ENCODE peak calls at places on chromosomes 11 and 22, in five cellular contexts. E is transverse colon, B is uterus, G is BE2C, A is mucosa of descending colon. Q is an unnamed sample.

GRCh38 chr11:6681949-6682348 is 1.2 kb downstream of the MRPL17 start:
- DNase-seq in G (no peak), B (no peak), A (no peak), E (no peak), Q (no peak)

GRCh38 chr11:57279131-57279530 is 42.1 kb upstream of the APLNR start:
- DNase-seq in B (no peak), E (no peak), A (no peak), G (no peak), Q (no peak)

GRCh38 chr11:120329556-120329955 is 4.5 kb downstream of the TLCD5 start:
- DNase-seq in B (no peak), A (no peak), G (no peak), E (no peak), Q (no peak)

GRCh38 chr22:36368359-36368983 is 19.3 kb downstream of the MYH9 start:
- DNase-seq in B (no peak), G (peak; percentile 86), E (no peak), A (no peak), Q (peak; percentile 86)

GRCh38 chr11:79428406-79428805 is 12.4 kb downstream of the TENM4 start:
- DNase-seq in A (no peak), G (no peak), E (no peak), B (no peak), Q (no peak)

GRCh38 chr22:23509571-23510302 is 70.4 kb downstream of the IGLL1 start:
- DNase-seq in A (no peak), E (no peak), G (peak; percentile 65), B (no peak), Q (peak; percentile 24)

GRCh38 chr11:130839950-130840666 is 76.2 kb downstream of the SNX19 start:
- DNase-seq in A (no peak), B (no peak), E (no peak), G (no peak), Q (no peak)

GRCh38 chr22:43400449-43400848 is 11.4 kb upstream of the MPPED1 start:
- DNase-seq in G (no peak), B (no peak), A (peak; percentile 7), E (no peak), Q (peak; percentile 51)

GRCh38 chr11:18737642-18738041 is 11.7 kb upstream of the IGSF22 start:
- DNase-seq in E (no peak), G (no peak), B (no peak), A (no peak), Q (no peak)

GRCh38 chr22:17931400-17931825 is 92.9 kb downstream of the MICAL3 start:
- DNase-seq in B (no peak), A (peak; percentile 64), E (peak; percentile 50), G (no peak), Q (no peak)

GRCh38 chr11:108645956-108646355 is 18.9 kb upstream of the DDX10 start:
- DNase-seq in G (no peak), B (no peak), A (no peak), E (no peak), Q (no peak)

GRCh38 chr11:60607483-60607882 is 91.9 kb upstream of the MS4A8 start:
- DNase-seq in E (no peak), G (no peak), B (no peak), A (no peak), Q (no peak)

GRCh38 chr22:48192920-48193319 is 1430.5 kb downstream of the TBC1D22A start:
- DNase-seq in B (no peak), A (no peak), E (no peak), G (no peak), Q (no peak)

GRCh38 chr11:111077938-111078337 is 167.6 kb upstream of the POU2AF2 start:
- DNase-seq in B (no peak), A (no peak), G (no peak), E (no peak), Q (no peak)

GRCh38 chr22:48960981-48961655 is 866.6 kb downstream of the BRD1 start:
- DNase-seq in A (no peak), G (no peak), B (peak; percentile 5), E (peak; percentile 1), Q (peak; percentile 51)

GRCh38 chr11:1047576-1048156 is 11.1 kb upstream of the MUC6 start:
- DNase-seq in A (peak; percentile 32), E (no peak), G (peak; percentile 3), B (no peak), Q (peak; percentile 52)

GRCh38 chr11:85759915-85760314 is 51.0 kb downstream of the SYTL2 start:
- DNase-seq in G (no peak), A (no peak), B (no peak), E (no peak), Q (no peak)

GRCh38 chr11:123653405-123653996 is 923 bp downstream of the SCN3B start:
- DNase-seq in A (no peak), G (peak; percentile 84), E (no peak), B (no peak), Q (no peak)

GRCh38 chr11:130644187-130644586 is 195.7 kb downstream of the ADAMTS15 start:
- DNase-seq in E (peak; percentile 70), B (no peak), A (peak; percentile 72), G (no peak), Q (peak; percentile 66)

GRCh38 chr11:26134481-26135355 is 197.2 kb upstream of the ANO3 start:
- DNase-seq in A (no peak), B (no peak), G (peak; percentile 4), E (no peak), Q (peak; percentile 11)

GRCh38 chr11:76769645-76770586 is 13.2 kb upstream of the TSKU start:
- DNase-seq in E (peak; percentile 91), G (no peak), A (peak; percentile 89), B (no peak), Q (no peak)

GRCh38 chr11:127624455-127624854 is 623.9 kb upstream of the KIRREL3 start:
- DNase-seq in B (no peak), E (no peak), G (no peak), A (no peak), Q (no peak)

GRCh38 chr11:102656528-102656927 is 31.4 kb upstream of the MMP20 start:
- DNase-seq in E (no peak), G (no peak), A (no peak), B (no peak), Q (no peak)

GRCh38 chr11:61133956-61134662 is 27.1 kb downstream of the VPS37C start:
- DNase-seq in E (no peak), G (no peak), B (no peak), A (no peak), Q (no peak)

GRCh38 chr22:43826142-43827093 is 14.3 kb upstream of the EFCAB6 start:
- DNase-seq in A (no peak), B (no peak), G (peak; percentile 70), E (no peak), Q (peak; percentile 49)

GRCh38 chr22:23393721-23394320 is 186.3 kb downstream of the IGLL1 start:
- DNase-seq in E (no peak), A (no peak), B (no peak), G (no peak), Q (peak; percentile 43)

GRCh38 chr22:22810018-22810427 is 77.6 kb upstream of the IGLL5 start:
- DNase-seq in E (peak; percentile 57), B (no peak), A (peak; percentile 61), G (peak; percentile 75), Q (peak; percentile 88)

GRCh38 chr11:126246636-126247035 is 22.1 kb downstream of the SRPRA start:
- DNase-seq in E (no peak), B (no peak), A (no peak), G (no peak), Q (no peak)

GRCh38 chr22:26646158-26646557 is 11.2 kb upstream of the MIAT start:
- DNase-seq in E (no peak), A (no peak), G (no peak), B (no peak), Q (no peak)

GRCh38 chr22:18954333-18954732 is 18.2 kb upstream of the PRODH start:
- DNase-seq in A (peak; percentile 75), B (peak; percentile 64), E (peak; percentile 57), G (peak; percentile 83), Q (peak; percentile 97)

GRCh38 chr11:112364962-112365481 is 104.4 kb upstream of the PLET1 start:
- DNase-seq in E (peak; percentile 35), B (peak; percentile 24), A (no peak), G (peak; percentile 59), Q (no peak)

GRCh38 chr22:25386538-25386884 is 167.1 kb downstream of the CRYBB2 start:
- DNase-seq in E (no peak), B (no peak), A (no peak), G (no peak), Q (no peak)

GRCh38 chr11:120061036-120061760 is 76.7 kb downstream of the TRIM29 start:
- DNase-seq in A (no peak), G (no peak), E (no peak), B (no peak), Q (no peak)

GRCh38 chr11:71482216-71482615 is 29.2 kb downstream of the NADSYN1 start:
- DNase-seq in G (no peak), A (no peak), B (no peak), E (no peak), Q (no peak)
- H3K36me3 ChIP-seq in G (no peaks in the 10 kb centered on the region), A (peaks cover 16% of the 10 kb centered on the region), B (no peaks in the 10 kb centered on the region), E (no peaks in the 10 kb centered on the region), Q (peaks cover 6% of the 10 kb centered on the region)

DNA sequence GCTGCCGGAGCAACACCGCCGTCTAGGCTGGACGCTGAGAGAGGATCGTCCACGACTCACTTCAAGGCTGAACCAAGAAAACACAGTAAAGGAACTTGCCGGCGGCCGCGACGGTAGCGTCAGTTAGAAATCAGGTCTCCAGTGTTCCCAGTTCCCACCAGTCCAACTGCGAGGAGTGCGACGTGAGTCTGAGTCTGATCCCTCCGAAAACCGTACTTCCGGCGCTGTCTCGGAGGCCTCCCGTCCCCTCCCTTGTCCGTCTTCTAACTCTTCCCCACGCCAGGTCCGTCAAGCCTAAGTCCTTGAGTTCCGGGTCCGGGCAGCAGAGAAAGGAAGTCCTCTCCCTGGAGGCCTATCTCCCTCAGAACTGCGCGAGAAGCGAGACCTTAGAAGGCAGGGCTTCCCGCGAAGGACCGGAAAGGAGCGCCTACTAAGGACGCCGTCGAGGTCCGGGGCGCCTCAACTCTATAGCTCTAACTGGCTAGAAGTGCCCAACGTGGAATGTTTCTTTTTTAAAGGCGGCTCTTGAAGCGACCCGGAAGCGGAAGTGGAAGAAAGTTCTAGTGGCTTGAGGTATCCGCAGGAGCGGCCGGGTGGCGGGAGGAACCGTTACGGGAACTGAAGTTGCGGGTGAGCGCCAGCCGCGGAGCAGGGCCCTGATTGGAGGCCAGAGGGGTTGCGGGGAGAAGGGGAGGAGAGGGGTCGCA is at the start of the genes BANF1 and EIF1AD:
- DNase-seq in G (peak; percentile 93), E (peak; percentile 95), A (peak; percentile 93), B (peak; percentile 93), Q (peak; percentile 95)
- H3K36me3 ChIP-seq in G (peaks cover 53% of the 10 kb centered on the region), E (no peaks in the 10 kb centered on the region), A (no peaks in the 10 kb centered on the region), B (no peaks in the 10 kb centered on the region), Q (peaks cover 37% of the 10 kb centered on the region)

GRCh38 chr22:29788339-29789279 is 21.4 kb downstream of the UQCR10 start:
- DNase-seq in E (no peak), A (no peak), G (no peak), B (no peak), Q (no peak)

GRCh38 chr22:29786026-29786425 is 18.9 kb downstream of the UQCR10 start:
- DNase-seq in G (no peak), A (no peak), B (no peak), E (no peak), Q (peak; percentile 67)

GRCh38 chr22:29790061-29790460 is 22.9 kb downstream of the UQCR10 start:
- DNase-seq in G (no peak), A (no peak), B (no peak), E (no peak), Q (no peak)

GRCh38 chr22:29784451-29785361 is 17.5 kb downstream of the UQCR10 start:
- DNase-seq in E (no peak), B (peak; percentile 41), A (no peak), G (no peak), Q (peak; percentile 49)

GRCh38 chr22:29787371-29787980 is 20.3 kb downstream of the UQCR10 start:
- DNase-seq in E (no peak), G (no peak), A (no peak), B (no peak), Q (peak; percentile 43)
- H3K36me3 ChIP-seq in E (no peaks in the 10 kb centered on the region), G (peaks cover 36% of the 10 kb centered on the region), A (no peaks in the 10 kb centered on the region), B (no peaks in the 10 kb centered on the region), Q (peaks cover 17% of the 10 kb centered on the region)

GRCh38 chr11:55967914-55968313 is 1.8 kb downstream of the OR10AG1 start:
- DNase-seq in B (no peak), G (no peak), A (no peak), E (no peak), Q (no peak)
- H3K36me3 ChIP-seq in B (no peaks in the 10 kb centered on the region), G (no peaks in the 10 kb centered on the region), A (no peaks in the 10 kb centered on the region), E (no peaks in the 10 kb centered on the region), Q (no peaks in the 10 kb centered on the region)